ENCODE peak calls at places on chromosomes 6 and 20, in eight cellular contexts. A, Q, J, H, B, R, Z and N are unnamed samples.
A peak's percentile ranks its signal among the peaks of the same experiment; 100 is the strongest.

GRCh38 chr6:33824461-33825154 is 20.8 kb upstream of the MLN start:
- DNase-seq in A (no peak), Q (peak; percentile 40), J (no peak), H (no peak), B (no peak), R (peak; percentile 40), Z (no peak), N (no peak)

GRCh38 chr6:134938896-134939295 is 11.0 kb downstream of the ALDH8A1 start:
- DNase-seq in A (peak; percentile 78), Q (no peak), J (no peak), H (no peak), B (no peak), R (no peak), Z (no peak), N (peak; percentile 4)

GRCh38 chr20:59939052-59939878 is 840 bp downstream of the PPP1R3D start:
- DNase-seq in A (no peak), Q (no peak), J (peak; percentile 23), H (no peak), B (no peak), R (no peak), Z (no peak), N (no peak)

GRCh38 chr20:34024733-34025351 is 31.1 kb downstream of the RALY start:
- DNase-seq in A (no peak), Q (no peak), J (peak; percentile 41), H (no peak), B (no peak), R (no peak), Z (no peak), N (no peak)

GRCh38 chr6:32627831-32628230 is 9.4 kb upstream of the HLA-DQA1 start:
- DNase-seq in A (no peak), Q (peak; percentile 23), J (peak; percentile 47), H (no peak), B (no peak), R (no peak), Z (no peak), N (no peak)

GRCh38 chr20:8139899-8140298 is 7.8 kb downstream of the PLCB1 start:
- DNase-seq in A (no peak), Q (no peak), J (no peak), H (no peak), B (no peak), R (no peak), Z (no peak), N (no peak)

GRCh38 chr6:168034537-168034936 is 37.1 kb downstream of the KIF25 start:
- DNase-seq in A (no peak), Q (no peak), J (peak; percentile 13), H (no peak), B (no peak), R (no peak), Z (no peak), N (no peak)

GRCh38 chr6:154791561-154792317 is 58.5 kb downstream of the SCAF8 start:
- DNase-seq in A (no peak), Q (no peak), J (no peak), H (no peak), B (no peak), R (no peak), Z (no peak), N (no peak)

GRCh38 chr6:22737331-22737730 is 168.0 kb downstream of the HDGFL1 start:
- DNase-seq in A (no peak), Q (no peak), J (peak; percentile 73), H (peak; percentile 43), B (no peak), R (peak; percentile 47), Z (no peak), N (peak; percentile 35)

GRCh38 chr6:155077784-155078183 is 82.7 kb downstream of the TIAM2 start:
- DNase-seq in A (no peak), Q (no peak), J (no peak), H (no peak), B (no peak), R (no peak), Z (no peak), N (no peak)

GRCh38 chr6:116111552-116112528 is 11.2 kb downstream of the NT5DC1 start:
- DNase-seq in A (peak; percentile 26), Q (no peak), J (peak; percentile 46), H (no peak), B (no peak), R (no peak), Z (peak; percentile 47), N (no peak)

GRCh38 chr6:108895591-108895990 is 47.4 kb downstream of the ARMC2 start:
- DNase-seq in A (no peak), Q (no peak), J (no peak), H (no peak), B (no peak), R (no peak), Z (no peak), N (no peak)

GRCh38 chr20:31260326-31260932 is 3.0 kb downstream of the DEFB115 start:
- DNase-seq in A (no peak), Q (no peak), J (peak; percentile 16), H (no peak), B (no peak), R (peak; percentile 1), Z (no peak), N (no peak)

GRCh38 chr6:136208783-136209182 is 41.3 kb downstream of the MTFR2 start:
- DNase-seq in A (no peak), Q (no peak), J (no peak), H (no peak), B (no peak), R (no peak), Z (no peak), N (no peak)

GRCh38 chr6:33755070-33755869 is 8.6 kb upstream of the IP6K3 start:
- DNase-seq in A (no peak), Q (no peak), J (no peak), H (no peak), B (no peak), R (peak; percentile 96), Z (no peak), N (no peak)

GRCh38 chr20:56411759-56412472 is at the start of gene CASS4:
- DNase-seq in A (peak; percentile 24), Q (no peak), J (no peak), H (no peak), B (no peak), R (no peak), Z (no peak), N (peak; percentile 93)

GRCh38 chr6:89414215-89414614 is 2.1 kb upstream of the RRAGD start:
- DNase-seq in A (no peak), Q (no peak), J (no peak), H (no peak), B (no peak), R (no peak), Z (no peak), N (no peak)

GRCh38 chr6:121584591-121585369 is 149.3 kb downstream of the GJA1 start:
- DNase-seq in A (no peak), Q (no peak), J (no peak), H (no peak), B (no peak), R (no peak), Z (no peak), N (peak; percentile 78)

GRCh38 chr20:1225729-1226313 is at the start of gene RAD21L1:
- DNase-seq in A (peak; percentile 84), Q (peak; percentile 88), J (peak; percentile 76), H (peak; percentile 52), B (no peak), R (peak; percentile 78), Z (peak; percentile 66), N (peak; percentile 34)

GRCh38 chr20:59403261-59403961 is 103.0 kb downstream of the EDN3 start:
- DNase-seq in A (peak; percentile 68), Q (peak; percentile 32), J (peak; percentile 79), H (no peak), B (peak; percentile 16), R (peak; percentile 68), Z (peak; percentile 32), N (no peak)

GRCh38 chr6:143196525-143197225 is 136.0 kb downstream of the AIG1 start:
- DNase-seq in A (no peak), Q (no peak), J (no peak), H (no peak), B (no peak), R (peak; percentile 72), Z (no peak), N (peak; percentile 80)

GRCh38 chr6:117188627-117189201 is 76.6 kb upstream of the VGLL2 start:
- DNase-seq in A (no peak), Q (no peak), J (no peak), H (no peak), B (no peak), R (no peak), Z (peak; percentile 22), N (no peak)

GRCh38 chr6:113442040-113442439 is 415.1 kb upstream of the MARCKS start:
- DNase-seq in A (no peak), Q (no peak), J (no peak), H (no peak), B (no peak), R (peak; percentile 6), Z (no peak), N (no peak)

GRCh38 chr6:108619431-108620197 is 58.9 kb downstream of the FOXO3 start:
- DNase-seq in A (no peak), Q (no peak), J (no peak), H (no peak), B (no peak), R (no peak), Z (no peak), N (no peak)

GRCh38 chr6:161486326-161486725 is 212.5 kb upstream of the AGPAT4 start:
- DNase-seq in A (no peak), Q (no peak), J (no peak), H (no peak), B (no peak), R (no peak), Z (no peak), N (peak; percentile 77)

GRCh38 chr6:5089821-5090449 is 4.8 kb downstream of the PPP1R3G start:
- DNase-seq in A (no peak), Q (no peak), J (no peak), H (no peak), B (no peak), R (no peak), Z (no peak), N (no peak)

GRCh38 chr6:137214931-137215330 is 4.3 kb downstream of the IFNGR1 start:
- DNase-seq in A (no peak), Q (no peak), J (no peak), H (no peak), B (no peak), R (no peak), Z (no peak), N (no peak)

GRCh38 chr6:119079288-119079809 is 885 bp upstream of the FAM184A start:
- DNase-seq in A (no peak), Q (no peak), J (no peak), H (no peak), B (no peak), R (no peak), Z (no peak), N (peak; percentile 28)

GRCh38 chr6:134848076-134848475 is 101.8 kb downstream of the ALDH8A1 start:
- DNase-seq in A (no peak), Q (no peak), J (no peak), H (no peak), B (no peak), R (no peak), Z (no peak), N (no peak)

GRCh38 chr6:169962604-169963469 is 211.4 kb downstream of the ERMARD start:
- DNase-seq in A (no peak), Q (no peak), J (no peak), H (no peak), B (no peak), R (no peak), Z (no peak), N (no peak)

GRCh38 chr20:16205505-16205904 is 367.7 kb downstream of the KIF16B start:
- DNase-seq in A (no peak), Q (no peak), J (no peak), H (no peak), B (no peak), R (no peak), Z (no peak), N (no peak)

GRCh38 chr20:44761423-44761822 is 15.8 kb downstream of the KCNK15 start:
- DNase-seq in A (no peak), Q (no peak), J (no peak), H (no peak), B (no peak), R (no peak), Z (no peak), N (no peak)

GRCh38 chr6:134502614-134503541 is 185.0 kb upstream of the SGK1 start:
- DNase-seq in A (no peak), Q (peak; percentile 48), J (no peak), H (no peak), B (no peak), R (no peak), Z (no peak), N (no peak)

GRCh38 chr6:74651948-74652347 is 553.9 kb downstream of the COL12A1 start:
- DNase-seq in A (no peak), Q (no peak), J (no peak), H (no peak), B (no peak), R (no peak), Z (no peak), N (no peak)